ENCODE peak calls at places on chromosome 4, in four cellular contexts. One of them, this sample, is unnamed.

GRCh38 chr4:122481766-122482405 is 25.4 kb upstream of the IL2 start:
- DNase-seq in K562: no peak
- DNase-seq in GM12878: no peak
- DNase-seq in A549: no peak
- DNase-seq in this sample: no peak

GRCh38 chr4:162634390-162634789 is 470.6 kb upstream of the FSTL5 start:
- DNase-seq in K562: no peak
- DNase-seq in GM12878: no peak
- DNase-seq in A549: no peak
- DNase-seq in this sample: no peak

GRCh38 chr4:13504374-13504773 is 20.2 kb upstream of the RAB28 start:
- DNase-seq in K562: no peak
- DNase-seq in GM12878: no peak
- DNase-seq in A549: no peak
- DNase-seq in this sample: no peak

GRCh38 chr4:101114936-101115372 is 232.4 kb downstream of the PPP3CA start:
- DNase-seq in K562: no peak
- DNase-seq in GM12878: no peak
- DNase-seq in A549: peak; percentile 57
- DNase-seq in this sample: no peak

GRCh38 chr4:3655485-3656429 is 110.4 kb upstream of the ADRA2C start:
- DNase-seq in K562: no peak
- DNase-seq in GM12878: no peak
- DNase-seq in A549: no peak
- DNase-seq in this sample: no peak

GRCh38 chr4:105496899-105497298 is 23.0 kb upstream of the PPA2 start:
- DNase-seq in K562: peak; percentile 6
- DNase-seq in GM12878: no peak
- DNase-seq in A549: no peak
- DNase-seq in this sample: no peak

GRCh38 chr4:182238355-182238931 is 4.8 kb upstream of the TENM3 start:
- DNase-seq in K562: no peak
- DNase-seq in GM12878: no peak
- DNase-seq in A549: peak; percentile 66
- DNase-seq in this sample: no peak

GRCh38 chr4:139247656-139248238 is 32.3 kb downstream of the MGARP start:
- DNase-seq in K562: no peak
- DNase-seq in GM12878: no peak
- DNase-seq in A549: no peak
- DNase-seq in this sample: no peak

GRCh38 chr4:16684083-16684482 is 214.4 kb downstream of the LDB2 start:
- DNase-seq in K562: no peak
- DNase-seq in GM12878: no peak
- DNase-seq in A549: no peak
- DNase-seq in this sample: no peak

GRCh38 chr4:80231180-80231579 is 33.9 kb downstream of the PRDM8 start:
- DNase-seq in K562: peak; percentile 37
- DNase-seq in GM12878: no peak
- DNase-seq in A549: no peak
- DNase-seq in this sample: no peak

GRCh38 chr4:15291133-15291532 is 136.7 kb upstream of the C1QTNF7 start:
- DNase-seq in K562: no peak
- DNase-seq in GM12878: no peak
- DNase-seq in A549: no peak
- DNase-seq in this sample: no peak

GRCh38 chr4:163991268-163991667 is 496.8 kb downstream of the TMA16 start:
- DNase-seq in K562: no peak
- DNase-seq in GM12878: no peak
- DNase-seq in A549: no peak
- DNase-seq in this sample: no peak

GRCh38 chr4:163988391-163988790 is 493.9 kb downstream of the TMA16 start:
- DNase-seq in K562: no peak
- DNase-seq in GM12878: no peak
- DNase-seq in A549: no peak
- DNase-seq in this sample: no peak

GRCh38 chr4:163988921-163989320 is 494.4 kb downstream of the TMA16 start:
- DNase-seq in K562: no peak
- DNase-seq in GM12878: no peak
- DNase-seq in A549: no peak
- DNase-seq in this sample: no peak
- TF ChIP-seq CTCF in K562: no peak
- TF ChIP-seq CTCF in GM12878: no peak
- TF ChIP-seq CTCF in A549: no peak
- TF ChIP-seq CTCF in this sample: no peak

DNA sequence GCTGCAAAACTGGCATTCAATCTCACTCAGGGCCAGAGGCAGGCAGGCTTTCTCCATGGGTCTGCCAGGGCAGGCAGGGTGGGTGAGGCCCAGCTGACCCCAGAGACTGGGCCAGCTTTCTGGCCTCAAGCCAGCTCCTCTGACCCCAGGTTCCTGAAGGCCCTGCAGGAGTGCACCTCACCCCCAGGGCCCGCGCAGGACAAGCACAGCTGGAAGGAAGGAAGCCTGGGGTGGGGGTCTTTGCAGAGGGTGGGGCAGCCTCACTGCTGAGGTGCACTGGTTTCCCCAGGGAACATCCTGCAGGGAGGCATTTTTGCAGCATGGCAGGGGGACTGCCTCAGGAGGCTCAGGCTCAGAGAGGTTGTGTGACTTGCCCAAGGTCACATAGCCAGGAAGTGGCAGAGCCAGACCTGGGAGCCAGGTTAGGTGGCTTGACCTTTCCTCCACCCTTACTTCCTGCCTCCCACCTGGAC is 31.5 kb upstream of the AFAP1 start:
- DNase-seq in K562: no peak
- DNase-seq in GM12878: no peak
- DNase-seq in A549: no peak
- DNase-seq in this sample: no peak
- H3K4me3 ChIP-seq in K562: no peak overlapping the region
- H3K4me3 ChIP-seq in GM12878: peak overlapping the region; percentile 39
- H3K4me3 ChIP-seq in A549: peak overlapping the region; percentile 37
- H3K4me3 ChIP-seq in this sample: no peak overlapping the region

GRCh38 chr4:183576701-183577100 is 71.8 kb downstream of the ING2 start:
- DNase-seq in K562: no peak
- DNase-seq in GM12878: no peak
- DNase-seq in A549: no peak
- DNase-seq in this sample: no peak

DNA sequence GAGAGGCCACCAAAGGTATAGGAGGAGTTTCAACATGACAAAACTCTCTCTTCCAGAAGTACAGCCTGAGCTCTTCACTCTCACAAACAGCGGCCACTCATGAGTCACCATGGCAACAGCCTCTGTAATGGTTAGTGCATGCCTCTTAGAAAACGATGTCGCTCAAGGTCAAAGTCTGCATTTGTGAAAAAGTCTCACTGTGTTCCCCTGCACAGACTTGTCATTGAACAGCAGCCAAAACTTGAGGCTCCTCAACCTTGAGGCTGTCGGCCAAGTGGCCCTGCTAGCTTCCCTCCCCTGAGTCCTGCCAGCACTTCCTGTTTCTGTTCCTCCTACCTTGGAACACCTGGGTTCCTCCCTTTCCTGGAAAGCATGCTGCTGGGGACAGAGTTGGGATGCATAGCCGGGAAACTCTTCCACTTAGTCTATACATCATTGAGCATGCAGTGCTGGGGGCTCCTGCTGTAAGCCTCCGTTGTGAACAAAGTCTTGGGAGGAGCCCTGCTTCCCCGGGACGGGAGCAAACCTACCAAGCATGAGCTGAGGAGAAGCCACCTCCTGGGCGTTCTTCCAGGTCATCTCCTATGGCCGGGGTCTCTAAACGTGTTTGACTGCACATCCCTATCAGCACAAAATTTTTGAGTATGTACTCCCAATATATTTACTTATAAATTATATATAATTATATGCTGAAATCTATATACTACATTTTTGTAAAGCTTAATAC is 66.7 kb downstream of the ING2 start:
- DNase-seq in K562: peak; percentile 37
- DNase-seq in GM12878: no peak
- DNase-seq in A549: peak; percentile 36
- DNase-seq in this sample: peak; percentile 27
- TF ChIP-seq MYC in K562: no peak
- TF ChIP-seq MYC in GM12878: no peak
- TF ChIP-seq MYC in A549: no peak
- TF ChIP-seq MYC in this sample: no peak

GRCh38 chr4:24513718-24514117 is 70.6 kb downstream of the DHX15 start:
- DNase-seq in K562: no peak
- DNase-seq in GM12878: no peak
- DNase-seq in A549: no peak
- DNase-seq in this sample: no peak

GRCh38 chr4:24516926-24517325 is 67.4 kb downstream of the DHX15 start:
- DNase-seq in K562: no peak
- DNase-seq in GM12878: no peak
- DNase-seq in A549: no peak
- DNase-seq in this sample: no peak

GRCh38 chr4:24517676-24518075 is 66.7 kb downstream of the DHX15 start:
- DNase-seq in K562: no peak
- DNase-seq in GM12878: no peak
- DNase-seq in A549: no peak
- DNase-seq in this sample: no peak

GRCh38 chr4:24515698-24516097 is 68.7 kb downstream of the DHX15 start:
- DNase-seq in K562: no peak
- DNase-seq in GM12878: no peak
- DNase-seq in A549: no peak
- DNase-seq in this sample: no peak

GRCh38 chr4:24514808-24515207 is 69.5 kb downstream of the DHX15 start:
- DNase-seq in K562: no peak
- DNase-seq in GM12878: no peak
- DNase-seq in A549: no peak
- DNase-seq in this sample: peak; percentile 30
- TF ChIP-seq CTCF in K562: peak; percentile 28
- TF ChIP-seq CTCF in GM12878: peak; percentile 23
- TF ChIP-seq CTCF in A549: no peak
- TF ChIP-seq CTCF in this sample: peak; percentile 27

DNA sequence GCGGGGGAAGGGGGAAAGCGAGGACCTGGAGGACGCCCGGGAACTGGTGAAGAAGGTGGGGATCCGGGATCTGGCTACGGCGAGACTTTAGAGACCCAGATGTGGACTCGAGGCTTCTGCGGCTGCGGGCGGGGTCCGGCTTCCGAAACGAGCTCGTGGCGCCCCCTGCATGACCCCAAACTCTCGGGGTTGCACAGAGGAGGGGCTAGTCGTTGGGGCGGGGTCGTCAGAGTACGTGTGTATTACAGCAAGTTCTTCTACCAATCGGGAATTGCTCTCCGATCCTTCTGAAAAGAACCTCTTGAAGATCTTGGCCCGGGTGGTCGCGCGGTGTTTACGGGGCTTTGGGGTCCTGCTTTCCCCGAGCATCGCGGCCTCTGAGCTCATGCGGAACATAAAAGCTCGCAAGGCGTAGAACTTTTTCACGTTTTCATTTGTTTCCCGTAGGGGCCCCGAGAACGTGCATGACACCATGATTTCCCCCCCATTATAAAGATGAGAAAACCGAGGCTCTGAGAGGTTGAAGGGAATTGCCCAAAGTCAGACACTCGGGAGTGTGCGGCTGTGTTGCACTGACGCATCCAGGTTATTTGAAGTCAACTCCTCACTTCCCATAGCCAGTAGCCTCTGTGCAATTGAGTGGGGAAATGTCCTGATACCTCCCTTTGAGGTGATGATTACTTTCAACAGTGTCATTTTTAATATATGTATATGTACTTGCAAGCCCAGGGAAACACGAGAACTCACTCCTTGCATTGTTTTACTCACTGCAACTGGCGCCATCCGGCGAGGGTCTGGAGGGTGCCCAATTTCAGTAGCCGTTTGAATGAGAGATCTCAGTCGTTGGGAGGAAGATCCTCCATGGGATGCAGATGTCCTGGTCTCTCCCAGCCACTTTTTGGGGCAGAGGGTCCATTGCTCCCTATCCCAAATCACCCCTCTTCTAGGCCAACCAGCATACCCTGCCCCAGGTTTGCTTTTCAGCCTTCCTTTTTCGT is at the start of gene BEND4:
- DNase-seq in K562: no peak
- DNase-seq in GM12878: no peak
- DNase-seq in A549: peak; percentile 6
- DNase-seq in this sample: no peak
- H3K4me3 ChIP-seq in K562: no peak within 1 kb of the TSS
- H3K4me3 ChIP-seq in GM12878: peak within 1 kb of the TSS; percentile 66
- H3K4me3 ChIP-seq in A549: peak within 1 kb of the TSS; percentile 42
- H3K4me3 ChIP-seq in this sample: no peak within 1 kb of the TSS

GRCh38 chr4:95212692-95213091 is 336.1 kb downstream of the UNC5C start:
- DNase-seq in K562: no peak
- DNase-seq in GM12878: no peak
- DNase-seq in A549: no peak
- DNase-seq in this sample: no peak

GRCh38 chr4:95216636-95217035 is 332.1 kb downstream of the UNC5C start:
- DNase-seq in K562: no peak
- DNase-seq in GM12878: no peak
- DNase-seq in A549: no peak
- DNase-seq in this sample: no peak

GRCh38 chr4:95215991-95216605 is 332.7 kb downstream of the UNC5C start:
- DNase-seq in K562: no peak
- DNase-seq in GM12878: no peak
- DNase-seq in A549: no peak
- DNase-seq in this sample: peak; percentile 63

GRCh38 chr4:95209942-95210341 is 338.8 kb downstream of the UNC5C start:
- DNase-seq in K562: no peak
- DNase-seq in GM12878: no peak
- DNase-seq in A549: no peak
- DNase-seq in this sample: no peak

DNA sequence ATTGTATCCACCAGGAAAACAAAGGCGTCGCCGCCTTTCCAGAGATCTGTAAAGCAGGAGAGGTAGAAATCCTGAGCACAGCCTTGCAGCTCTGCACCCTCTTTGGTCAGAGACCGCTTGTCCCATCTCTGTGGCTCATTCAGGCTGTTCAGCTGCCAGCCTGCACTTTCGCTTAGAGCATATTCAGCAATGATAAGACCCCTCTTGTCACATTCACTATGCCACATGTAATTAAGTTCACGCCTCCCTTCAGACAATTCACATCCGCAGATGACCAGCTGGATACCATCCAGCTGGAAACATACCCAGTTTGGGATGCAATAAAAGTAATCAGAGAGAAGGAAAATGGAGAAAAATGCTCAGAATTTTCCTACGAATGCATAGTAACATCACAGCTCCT is 335.4 kb downstream of the UNC5C start:
- DNase-seq in K562: no peak
- DNase-seq in GM12878: no peak
- DNase-seq in A549: no peak
- DNase-seq in this sample: no peak
- TF ChIP-seq MYC in K562: no peak
- TF ChIP-seq MYC in GM12878: no peak
- TF ChIP-seq MYC in A549: no peak
- TF ChIP-seq MYC in this sample: no peak

This sample was measured in NB4.